ENCODE peak calls at places on chromosome X, in four cellular contexts. Z is NCI-H1436, W is ACHN, S is fibroblast of the aortic adventitia. H is an unnamed sample.

GRCh38 chrX:24392709-24393108 is 32.3 kb downstream of the SUPT20HL1 start:
- DNase-seq in Z (no peak), W (no peak), S (peak), H (no peak)

GRCh38 chrX:148574247-148574973 is 74.0 kb downstream of the AFF2 start:
- DNase-seq in Z (no peak), W (no peak), S (no peak), H (peak)

GRCh38 chrX:118545510-118545909 is 49.9 kb downstream of the DOCK11 start:
- DNase-seq in Z (no peak), W (no peak), S (no peak), H (no peak)

GRCh38 chrX:111119341-111119740 is 23.4 kb downstream of the PAK3 start:
- DNase-seq in Z (no peak), W (no peak), S (no peak), H (no peak)

GRCh38 chrX:15751160-15751819 is 13.2 kb downstream of the CA5B start:
- DNase-seq in Z (no peak), W (no peak), S (peak), H (no peak)

GRCh38 chrX:68808686-68809357 is 20.0 kb upstream of the EFNB1 start:
- DNase-seq in Z (no peak), W (no peak), S (peak), H (no peak)

GRCh38 chrX:106481341-106481740 is 130.4 kb upstream of the RADX start:
- DNase-seq in Z (peak), W (peak), S (peak), H (peak)

GRCh38 chrX:70452143-70452733 is 7.6 kb downstream of the DLG3 start:
- DNase-seq in Z (peak), W (peak), S (peak), H (peak)

GRCh38 chrX:104330966-104331365 is 76.2 kb upstream of the ESX1 start:
- DNase-seq in Z (no peak), W (peak), S (peak), H (peak)

GRCh38 chrX:106932492-106932923 is 12.3 kb downstream of the CLDN2 start:
- DNase-seq in Z (no peak), W (peak), S (peak), H (peak)

GRCh38 chrX:19870206-19870605 is 17.2 kb downstream of the SH3KBP1 start:
- DNase-seq in Z (no peak), W (no peak), S (no peak), H (no peak)

H was measured in RCC 7860.